ENCODE peak calls at places on chromosomes 16 and 17, in four cellular contexts. G is IMR-90, Q is mesendoderm, W is H1. F is an unnamed sample.

GRCh38 chr17:44875761-44876160 is 23.5 kb downstream of the EFTUD2 start:
- DNase-seq in G (no peak), Q (no peak), W (no peak), F (no peak)

GRCh38 chr16:27762441-27762840 is 212.5 kb downstream of the KATNIP start:
- DNase-seq in G (peak; percentile 58), Q (no peak), W (no peak), F (no peak)

GRCh38 chr17:77286391-77286640 is 145.5 kb downstream of the SEC14L1 start:
- DNase-seq in G (no peak), Q (no peak), W (no peak), F (no peak)

GRCh38 chr17:76716146-76716833 is 5.5 kb upstream of the MXRA7 start:
- DNase-seq in G (peak; percentile 99), Q (no peak), W (no peak), F (no peak)

GRCh38 chr17:27481327-27481726 is 25.1 kb downstream of the KSR1 start:
- DNase-seq in G (no peak), Q (no peak), W (no peak), F (no peak)

GRCh38 chr17:63649813-63650212 is 27.6 kb downstream of the MAP3K3 start:
- DNase-seq in G (no peak), Q (no peak), W (no peak), F (no peak)

GRCh38 chr17:57521606-57522435 is 223.3 kb downstream of the CCDC182 start:
- DNase-seq in G (peak; percentile 37), Q (no peak), W (no peak), F (no peak)

GRCh38 chr16:73063284-73063733 is 15.4 kb upstream of the ZFHX3 start:
- DNase-seq in G (no peak), Q (no peak), W (no peak), F (peak; percentile 50)

GRCh38 chr17:860805-861204 is 78.7 kb downstream of the MRM3 start:
- DNase-seq in G (no peak), Q (no peak), W (no peak), F (no peak)

GRCh38 chr16:49398761-49399160 is 25.2 kb downstream of the C16orf78 start:
- DNase-seq in G (no peak), Q (no peak), W (no peak), F (no peak)

GRCh38 chr17:59542960-59543635 is 22.3 kb upstream of the DHX40 start:
- DNase-seq in G (no peak), Q (no peak), W (no peak), F (no peak)

GRCh38 chr17:54220829-54221228 is 398.1 kb downstream of the KIF2B start:
- DNase-seq in G (no peak), Q (no peak), W (no peak), F (no peak)

GRCh38 chr17:17320911-17321220 is 17.7 kb downstream of the NT5M start:
- DNase-seq in G (no peak), Q (no peak), W (no peak), F (no peak)

GRCh38 chr17:34883106-34884000 is 77.9 kb downstream of the CCT6B start:
- DNase-seq in G (no peak), Q (no peak), W (no peak), F (no peak)

GRCh38 chr16:85793662-85794298 is 5.6 kb downstream of the EMC8 start:
- DNase-seq in G (no peak), Q (no peak), W (no peak), F (no peak)
- H3K56ac ChIP-seq in G (no peak overlapping the region), Q (no peak overlapping the region), W (no peak overlapping the region), F (no peak overlapping the region)

DNA sequence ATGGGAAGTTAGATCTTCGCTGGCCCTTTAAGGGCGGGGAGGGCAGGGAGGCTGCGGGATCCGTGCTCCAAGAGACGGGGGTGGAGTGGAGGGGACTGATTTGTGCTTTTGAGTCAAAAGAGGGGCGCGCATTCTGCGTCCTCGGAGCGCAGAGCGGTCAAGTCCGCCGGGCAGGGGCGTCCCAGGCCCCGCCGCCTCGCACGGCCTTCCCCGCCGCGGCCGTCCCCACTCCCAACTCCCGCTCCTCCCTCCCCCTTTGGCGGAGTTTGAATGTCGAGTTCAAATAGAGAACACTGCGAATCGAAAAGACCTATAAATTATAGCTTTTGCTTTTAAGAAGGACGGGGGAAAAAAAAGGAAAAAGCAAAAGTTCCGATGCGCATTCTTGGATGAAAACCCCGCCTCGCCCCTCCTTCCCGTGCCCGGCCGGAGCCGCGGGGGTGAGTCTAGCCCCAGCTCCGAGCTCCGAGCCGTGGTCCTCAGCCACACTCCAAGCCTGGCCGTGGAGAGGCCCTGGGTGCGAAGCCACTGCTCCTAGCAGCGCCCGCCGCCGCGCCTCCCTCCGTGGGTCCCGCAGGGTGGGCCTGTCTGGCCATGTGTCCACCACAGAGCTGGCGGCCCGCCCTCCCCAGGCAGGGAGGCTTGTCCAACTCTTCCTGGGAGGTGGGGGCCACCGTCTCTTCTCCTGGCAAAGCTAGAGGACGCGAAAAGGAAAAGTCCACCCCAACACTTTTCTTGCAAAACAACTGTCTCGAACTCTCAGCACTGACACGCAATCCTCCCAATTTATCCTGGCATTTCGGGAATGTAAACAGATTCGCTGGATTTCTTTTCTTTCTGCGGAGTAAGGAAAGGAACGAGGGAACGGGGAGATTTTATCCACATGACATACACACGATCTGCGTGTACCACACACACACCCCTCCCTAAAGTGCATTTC is 3.6 kb downstream of the CBX8 start:
- DNase-seq in G (peak; percentile 92), Q (peak; percentile 51), W (no peak), F (no peak)
- H4K5ac ChIP-seq in G (peak overlapping the region; percentile 25), Q (no peak overlapping the region), W (no peak overlapping the region), F (no peak overlapping the region)

GRCh38 chr17:42848093-42848492 is 2.9 kb upstream of the AOC3 start:
- DNase-seq in G (no peak), Q (no peak), W (no peak), F (no peak)
- H3K56ac ChIP-seq in G (no peak overlapping the region), Q (no peak overlapping the region), W (no peak overlapping the region), F (no peak overlapping the region)

GRCh38 chr17:46922804-46923635 is at the start of gene GOSR2:
- DNase-seq in G (peak; percentile 86), Q (peak; percentile 94), W (peak; percentile 73), F (peak; percentile 95)
- H4K5ac ChIP-seq in G (peak within 1 kb of the TSS; percentile 100), Q (no peak within 1 kb of the TSS), W (peak within 1 kb of the TSS; percentile 99), F (peak within 1 kb of the TSS; percentile 88)

F was measured in H9.